ENCODE peak calls at places on chromosomes 12 and 14, in seven cellular contexts. One of them, this sample, is unnamed.
A peak's percentile ranks its signal among the peaks of the same experiment; 100 is the strongest.

GRCh38 chr12:16884056-16884455 is 278.1 kb upstream of the LMO3 start:
- DNase-seq in T47D: no peak
- DNase-seq in activated CD8-positive, alpha-beta T cell treated with anti-CD3 and anti-CD28 coated beads, Interleukin-2, amount 10 ng/mL, durations not matched to agents 7 days and 5 days: no peak
- DNase-seq in effector memory CD8-positive, alpha-beta T cell: no peak
- DNase-seq in NCI-H1105 treated with DMSO at 0.1 percent for 48 hours: no peak
- DNase-seq in skeletal muscle cell: no peak
- DNase-seq in left ventricle myocardium superior: no peak
- DNase-seq in this sample: no peak

GRCh38 chr14:66709292-66709691 is 201.3 kb downstream of the GPHN start:
- DNase-seq in effector memory CD8-positive, alpha-beta T cell: no peak
- DNase-seq in NCI-H1105 treated with DMSO at 0.1 percent for 48 hours: no peak
- DNase-seq in activated CD8-positive, alpha-beta T cell treated with anti-CD3 and anti-CD28 coated beads, Interleukin-2, amount 10 ng/mL, durations not matched to agents 7 days and 5 days: no peak
- DNase-seq in left ventricle myocardium superior: no peak
- DNase-seq in skeletal muscle cell: peak; percentile 45
- DNase-seq in T47D: no peak
- DNase-seq in this sample: no peak

GRCh38 chr12:86634706-86635410 is 378.7 kb upstream of the MGAT4C start:
- DNase-seq in skeletal muscle cell: no peak
- DNase-seq in NCI-H1105 treated with DMSO at 0.1 percent for 48 hours: no peak
- DNase-seq in T47D: no peak
- DNase-seq in effector memory CD8-positive, alpha-beta T cell: no peak
- DNase-seq in activated CD8-positive, alpha-beta T cell treated with anti-CD3 and anti-CD28 coated beads, Interleukin-2, amount 10 ng/mL, durations not matched to agents 7 days and 5 days: no peak
- DNase-seq in left ventricle myocardium superior: no peak
- DNase-seq in this sample: no peak

GRCh38 chr12:51070004-51070403 is 13.4 kb downstream of the CSRNP2 start:
- DNase-seq in NCI-H1105 treated with DMSO at 0.1 percent for 48 hours: no peak
- DNase-seq in T47D: no peak
- DNase-seq in activated CD8-positive, alpha-beta T cell treated with anti-CD3 and anti-CD28 coated beads, Interleukin-2, amount 10 ng/mL, durations not matched to agents 7 days and 5 days: no peak
- DNase-seq in left ventricle myocardium superior: no peak
- DNase-seq in effector memory CD8-positive, alpha-beta T cell: no peak
- DNase-seq in skeletal muscle cell: peak; percentile 84
- DNase-seq in this sample: no peak

GRCh38 chr12:28409892-28410291 is 219.6 kb downstream of the CCDC91 start:
- DNase-seq in skeletal muscle cell: peak; percentile 5
- DNase-seq in T47D: no peak
- DNase-seq in effector memory CD8-positive, alpha-beta T cell: no peak
- DNase-seq in left ventricle myocardium superior: no peak
- DNase-seq in activated CD8-positive, alpha-beta T cell treated with anti-CD3 and anti-CD28 coated beads, Interleukin-2, amount 10 ng/mL, durations not matched to agents 7 days and 5 days: no peak
- DNase-seq in NCI-H1105 treated with DMSO at 0.1 percent for 48 hours: no peak
- DNase-seq in this sample: no peak

GRCh38 chr12:31974673-31975072 is 15.5 kb downstream of the RESF1 start:
- DNase-seq in T47D: no peak
- DNase-seq in left ventricle myocardium superior: no peak
- DNase-seq in effector memory CD8-positive, alpha-beta T cell: no peak
- DNase-seq in activated CD8-positive, alpha-beta T cell treated with anti-CD3 and anti-CD28 coated beads, Interleukin-2, amount 10 ng/mL, durations not matched to agents 7 days and 5 days: no peak
- DNase-seq in NCI-H1105 treated with DMSO at 0.1 percent for 48 hours: no peak
- DNase-seq in skeletal muscle cell: no peak
- DNase-seq in this sample: no peak

GRCh38 chr14:99075771-99076370 is 196.1 kb downstream of the BCL11B start:
- DNase-seq in skeletal muscle cell: no peak
- DNase-seq in left ventricle myocardium superior: no peak
- DNase-seq in T47D: no peak
- DNase-seq in activated CD8-positive, alpha-beta T cell treated with anti-CD3 and anti-CD28 coated beads, Interleukin-2, amount 10 ng/mL, durations not matched to agents 7 days and 5 days: no peak
- DNase-seq in effector memory CD8-positive, alpha-beta T cell: no peak
- DNase-seq in NCI-H1105 treated with DMSO at 0.1 percent for 48 hours: no peak
- DNase-seq in this sample: no peak

GRCh38 chr12:32301216-32301615 is 98.1 kb upstream of the FGD4 start:
- DNase-seq in effector memory CD8-positive, alpha-beta T cell: no peak
- DNase-seq in activated CD8-positive, alpha-beta T cell treated with anti-CD3 and anti-CD28 coated beads, Interleukin-2, amount 10 ng/mL, durations not matched to agents 7 days and 5 days: no peak
- DNase-seq in T47D: no peak
- DNase-seq in NCI-H1105 treated with DMSO at 0.1 percent for 48 hours: no peak
- DNase-seq in skeletal muscle cell: no peak
- DNase-seq in left ventricle myocardium superior: no peak
- DNase-seq in this sample: no peak

GRCh38 chr14:92644166-92644565 is 104.3 kb downstream of the LGMN start:
- DNase-seq in NCI-H1105 treated with DMSO at 0.1 percent for 48 hours: no peak
- DNase-seq in activated CD8-positive, alpha-beta T cell treated with anti-CD3 and anti-CD28 coated beads, Interleukin-2, amount 10 ng/mL, durations not matched to agents 7 days and 5 days: no peak
- DNase-seq in effector memory CD8-positive, alpha-beta T cell: no peak
- DNase-seq in T47D: no peak
- DNase-seq in left ventricle myocardium superior: no peak
- DNase-seq in skeletal muscle cell: no peak
- DNase-seq in this sample: no peak